ENCODE peak calls at places on chromosome 11, in five cellular contexts. P is RCC 7860, J is iPS-NIHi11, A is tibial artery, I is KG1. M is an unnamed sample.

GRCh38 chr11:64638017-64638664 is 47.1 kb downstream of the SLC22A12 start:
- DNase-seq in P (no peak), I (no peak), J (peak; percentile 69), A (no peak), M (no peak)

GRCh38 chr11:116481126-116481644 is 291.6 kb downstream of the BUD13 start:
- DNase-seq in A (no peak), I (no peak), J (no peak), P (no peak), M (no peak)

GRCh38 chr11:72740562-72741428 is 11.4 kb downstream of the ARAP1 start:
- DNase-seq in I (no peak), A (no peak), P (no peak), J (peak; percentile 41), M (no peak)

GRCh38 chr11:130847517-130847916 is 68.8 kb downstream of the SNX19 start:
- DNase-seq in A (no peak), J (no peak), I (no peak), P (peak; percentile 96), M (peak; percentile 93)

GRCh38 chr11:130522284-130522961 is 74.0 kb downstream of the ADAMTS15 start:
- DNase-seq in I (no peak), J (peak; percentile 89), A (peak; percentile 98), P (peak; percentile 66), M (peak; percentile 86)

GRCh38 chr11:96230686-96231085 is 112.3 kb downstream of the MAML2 start:
- DNase-seq in A (no peak), J (no peak), P (no peak), I (peak; percentile 37), M (no peak)

GRCh38 chr11:115501895-115502589 is 2.2 kb downstream of the CADM1 start:
- DNase-seq in I (no peak), J (no peak), A (no peak), P (peak; percentile 46), M (no peak)

GRCh38 chr11:60937144-60937527 is 12.9 kb downstream of the TMEM132A start:
- DNase-seq in P (no peak), J (no peak), I (no peak), A (no peak), M (no peak)

GRCh38 chr11:15557831-15558230 is 443.1 kb downstream of the INSC start:
- DNase-seq in A (no peak), P (no peak), I (no peak), J (no peak), M (no peak)

GRCh38 chr11:44939673-44940072 is 11.0 kb downstream of the TP53I11 start:
- DNase-seq in P (no peak), J (peak; percentile 59), I (no peak), A (no peak), M (no peak)

GRCh38 chr11:67491276-67492068 is 8.6 kb downstream of the AIP start:
- DNase-seq in J (no peak), I (no peak), P (no peak), A (no peak), M (no peak)

GRCh38 chr11:130651266-130651855 is 202.9 kb downstream of the ADAMTS15 start:
- DNase-seq in J (no peak), A (no peak), P (no peak), I (no peak), M (no peak)

GRCh38 chr11:84719935-84720577 is 907.1 kb downstream of the DLG2 start:
- DNase-seq in P (no peak), A (no peak), I (no peak), J (peak; percentile 35), M (no peak)

GRCh38 chr11:28981331-28981865 is 873.2 kb downstream of the METTL15 start:
- DNase-seq in A (no peak), J (no peak), I (no peak), P (no peak), M (peak; percentile 49)

GRCh38 chr11:58390551-58391063 is 16.1 kb downstream of the OR5B3 start:
- DNase-seq in P (no peak), J (no peak), I (no peak), A (no peak), M (no peak)

GRCh38 chr11:31651822-31652221 is 142.3 kb downstream of the ELP4 start:
- DNase-seq in A (no peak), J (no peak), I (no peak), P (no peak), M (no peak)

GRCh38 chr11:21465920-21466319 is 727.0 kb upstream of the ANO5 start:
- DNase-seq in J (no peak), A (no peak), I (no peak), P (no peak), M (no peak)

GRCh38 chr11:75428301-75428724 is 4.7 kb downstream of the KLHL35 start:
- DNase-seq in A (peak; percentile 95), P (no peak), I (no peak), J (peak; percentile 89), M (peak; percentile 91)

GRCh38 chr11:862028-862703 is 19.5 kb downstream of the TSPAN4 start:
- DNase-seq in J (peak; percentile 64), A (no peak), P (no peak), I (no peak), M (no peak)

GRCh38 chr11:75214411-75214821 is 26.2 kb upstream of the TPBGL start:
- DNase-seq in J (peak; percentile 94), A (peak; percentile 69), P (peak; percentile 50), I (peak; percentile 89), M (peak; percentile 73)

GRCh38 chr11:75350743-75351540 is 519 bp downstream of the ARRB1 start:
- DNase-seq in I (peak; percentile 93), A (peak; percentile 82), J (peak; percentile 71), P (no peak), M (no peak)

GRCh38 chr11:72716291-72716690 is 35.9 kb downstream of the ARAP1 start:
- DNase-seq in P (no peak), J (no peak), A (no peak), I (no peak), M (no peak)

GRCh38 chr11:6608726-6609501 is 3.1 kb downstream of the TAF10 start:
- DNase-seq in J (no peak), I (no peak), P (no peak), A (peak; percentile 79), M (peak; percentile 11)

GRCh38 chr11:44766112-44766971 is 39.6 kb downstream of the TSPAN18 start:
- DNase-seq in J (no peak), I (no peak), P (no peak), A (peak; percentile 85), M (peak; percentile 84)

GRCh38 chr11:17929171-17929570 is 83.7 kb downstream of the SERGEF start:
- DNase-seq in J (no peak), A (no peak), I (no peak), P (no peak), M (no peak)

GRCh38 chr11:42175203-42175602 is 715.8 kb upstream of the LRRC4C start:
- DNase-seq in A (no peak), P (no peak), J (no peak), I (no peak), M (no peak)

GRCh38 chr11:47220401-47220821 is 5.6 kb downstream of the DDB2 start:
- DNase-seq in P (peak; percentile 33), A (no peak), I (no peak), J (no peak), M (peak; percentile 73)

GRCh38 chr11:130830563-130830950 is 85.7 kb downstream of the SNX19 start:
- DNase-seq in A (no peak), J (no peak), P (no peak), I (no peak), M (no peak)

GRCh38 chr11:2774173-2775082 is 74.6 kb upstream of the KCNQ1OT1 start:
- DNase-seq in A (peak; percentile 45), J (peak; percentile 8), P (no peak), I (no peak), M (no peak)

GRCh38 chr11:83139310-83139709 is 17.6 kb upstream of the PCF11 start:
- DNase-seq in A (no peak), J (no peak), P (no peak), I (no peak), M (no peak)

GRCh38 chr11:2541881-2542361 is 97.1 kb downstream of the KCNQ1 start:
- DNase-seq in P (no peak), J (no peak), A (peak; percentile 56), I (no peak), M (no peak)

GRCh38 chr11:114399903-114400221 is 449 bp downstream of the C11orf71 start:
- DNase-seq in J (peak; percentile 69), P (no peak), I (no peak), A (no peak), M (no peak)

GRCh38 chr11:102886999-102887398 is 12.2 kb upstream of the MMP12 start:
- DNase-seq in P (no peak), I (no peak), A (no peak), J (no peak), M (peak; percentile 89)

GRCh38 chr11:130166457-130166784 is 6.8 kb downstream of the ST14 start:
- DNase-seq in J (peak; percentile 16), I (no peak), A (no peak), P (peak; percentile 97), M (peak; percentile 95)

GRCh38 chr11:2155511-2155910 is 5.5 kb downstream of the INS start:
- DNase-seq in A (no peak), J (no peak), I (no peak), P (no peak), M (no peak)

GRCh38 chr11:126115820-126116319 is 53.2 kb upstream of the CDON start:
- DNase-seq in I (no peak), J (no peak), A (peak; percentile 89), P (no peak), M (peak; percentile 82)

GRCh38 chr11:2804701-2805387 is 80.7 kb downstream of the CDKN1C start:
- DNase-seq in J (no peak), A (no peak), I (no peak), P (no peak), M (no peak)

GRCh38 chr11:60900673-60901404 is 5.5 kb downstream of the PRPF19 start:
- DNase-seq in J (no peak), I (no peak), A (no peak), P (no peak), M (no peak)

GRCh38 chr11:8747173-8747572 is 64.6 kb downstream of the RPL27A start:
- DNase-seq in P (no peak), I (no peak), J (no peak), A (no peak), M (no peak)

GRCh38 chr11:103112364-103112763 is 3.1 kb downstream of the DYNC2H1 start:
- DNase-seq in J (no peak), P (no peak), A (no peak), I (no peak), M (no peak)